ENCODE peak calls at places on chromosomes 1 and 21, in seven cellular contexts. E, T, A, Y, I, G and H are unnamed samples.

GRCh38 chr1:233406339-233406960 is 78.9 kb downstream of the MAP3K21 start:
- DNase-seq in E (no peak), T (no peak), A (no peak), Y (no peak), I (no peak), G (no peak), H (no peak)

GRCh38 chr1:46370214-46370633 is 23.9 kb upstream of the FAAH start:
- DNase-seq in E (no peak), T (no peak), A (no peak), Y (peak; percentile 15), I (peak; percentile 60), G (peak; percentile 18), H (no peak)

GRCh38 chr1:203899869-203900714 is 38.7 kb downstream of the SNRPE start:
- DNase-seq in E (no peak), T (no peak), A (no peak), Y (no peak), I (no peak), G (no peak), H (no peak)

GRCh38 chr21:24045775-24046215 is 1561.5 kb downstream of the MRPL39 start:
- DNase-seq in E (no peak), T (no peak), A (no peak), Y (no peak), I (peak; percentile 86), G (peak; percentile 26), H (no peak)

GRCh38 chr1:53642215-53642555 is 96.8 kb downstream of the GLIS1 start:
- DNase-seq in E (no peak), T (no peak), A (no peak), Y (no peak), I (no peak), G (no peak), H (peak; percentile 5)

GRCh38 chr1:203049576-203050180 is 23.4 kb downstream of the PPFIA4 start:
- DNase-seq in E (no peak), T (no peak), A (no peak), Y (no peak), I (no peak), G (no peak), H (no peak)

GRCh38 chr1:38586993-38587646 is 272.5 kb downstream of the RRAGC start:
- DNase-seq in E (peak; percentile 10), T (peak; percentile 47), A (peak; percentile 50), Y (peak; percentile 32), I (no peak), G (peak; percentile 25), H (peak; percentile 34)

GRCh38 chr1:237287876-237288517 is 246.0 kb downstream of the RYR2 start:
- DNase-seq in E (no peak), T (no peak), A (peak; percentile 57), Y (no peak), I (no peak), G (no peak), H (no peak)

GRCh38 chr1:238409191-238409846 is 518.6 kb upstream of the ZP4 start:
- DNase-seq in E (no peak), T (no peak), A (no peak), Y (peak; percentile 91), I (peak; percentile 93), G (peak; percentile 86), H (no peak)

GRCh38 chr1:30942326-30942978 is 33.9 kb upstream of the SDC3 start:
- DNase-seq in E (no peak), T (no peak), A (no peak), Y (no peak), I (no peak), G (no peak), H (no peak)

GRCh38 chr1:203440780-203441179 is 34.8 kb upstream of the PRELP start:
- DNase-seq in E (no peak), T (no peak), A (no peak), Y (peak; percentile 81), I (peak; percentile 58), G (peak; percentile 67), H (peak; percentile 81)

GRCh38 chr1:167232801-167233200 is 12.1 kb downstream of the POU2F1 start:
- DNase-seq in E (no peak), T (no peak), A (no peak), Y (no peak), I (no peak), G (no peak), H (no peak)

GRCh38 chr1:185156321-185156853 is 366 bp downstream of the TRMT1L start:
- DNase-seq in E (peak; percentile 44), T (no peak), A (no peak), Y (no peak), I (no peak), G (peak; percentile 36), H (no peak)

GRCh38 chr1:3061566-3061965 is 7.4 kb upstream of the PRDM16 start:
- DNase-seq in E (no peak), T (no peak), A (no peak), Y (no peak), I (no peak), G (no peak), H (no peak)

GRCh38 chr1:223037845-223038244 is 105.2 kb downstream of the TLR5 start:
- DNase-seq in E (no peak), T (no peak), A (no peak), Y (no peak), I (no peak), G (no peak), H (no peak)

GRCh38 chr1:185595835-185596667 is 138.1 kb upstream of the HMCN1 start:
- DNase-seq in E (peak; percentile 22), T (peak; percentile 61), A (peak; percentile 46), Y (peak; percentile 24), I (peak; percentile 48), G (peak; percentile 60), H (peak; percentile 46)

GRCh38 chr1:78333426-78334012 is 157.3 kb upstream of the PTGFR start:
- DNase-seq in E (no peak), T (peak; percentile 4), A (no peak), Y (peak; percentile 8), I (peak; percentile 52), G (no peak), H (no peak)

GRCh38 chr1:11493972-11494655 is 15.2 kb downstream of the DISP3 start:
- DNase-seq in E (no peak), T (no peak), A (no peak), Y (no peak), I (no peak), G (no peak), H (no peak)

GRCh38 chr1:60596791-60597748 is 485.3 kb upstream of the NFIA start:
- DNase-seq in E (no peak), T (no peak), A (no peak), Y (peak; percentile 47), I (peak; percentile 20), G (peak; percentile 10), H (no peak)

GRCh38 chr1:8063298-8064068 is 37.4 kb upstream of the ERRFI1 start:
- DNase-seq in E (no peak), T (no peak), A (no peak), Y (no peak), I (no peak), G (no peak), H (no peak)